ENCODE peak calls at places on chromosome 17, in eight cellular contexts. N, H, G, O, D, I, Q and Y are unnamed samples.

GRCh38 chr17:40553694-40554534 is 11.4 kb downstream of the CCR7 start:
- DNase-seq in O (peak; percentile 60), G (no peak), D (peak; percentile 62), H (peak; percentile 75), I (no peak), Q (peak; percentile 65), N (peak; percentile 40), Y (no peak)

GRCh38 chr17:44738214-44738906 is 20.4 kb upstream of the ADAM11 start:
- DNase-seq in Q (no peak), H (no peak), D (no peak), N (no peak), O (no peak), G (no peak), I (no peak), Y (no peak)

GRCh38 chr17:49579522-49579921 is 3.9 kb downstream of the NXPH3 start:
- DNase-seq in I (no peak), N (no peak), Q (no peak), O (no peak), H (no peak), D (no peak), G (no peak), Y (no peak)

GRCh38 chr17:45948498-45948880 is 50.6 kb upstream of the STH start:
- DNase-seq in G (no peak), Q (no peak), H (no peak), D (no peak), I (no peak), O (no peak), N (no peak), Y (no peak)

GRCh38 chr17:28577466-28577824 is 750 bp upstream of the ALDOC start:
- DNase-seq in G (no peak), D (no peak), I (no peak), O (no peak), N (no peak), H (no peak), Q (no peak), Y (no peak)

GRCh38 chr17:50183439-50184001 is 17.7 kb downstream of the SGCA start:
- DNase-seq in N (peak; percentile 56), Q (no peak), O (no peak), G (no peak), I (peak; percentile 72), D (no peak), H (no peak), Y (no peak)

GRCh38 chr17:67107811-67108210 is 63.5 kb downstream of the CACNG1 start:
- DNase-seq in N (no peak), D (no peak), O (no peak), H (no peak), Q (no peak), G (no peak), I (no peak), Y (no peak)

GRCh38 chr17:75937652-75938051 is 3.2 kb downstream of the FBF1 start:
- DNase-seq in H (no peak), Q (no peak), O (no peak), D (no peak), I (no peak), N (no peak), G (no peak), Y (no peak)

GRCh38 chr17:45345246-45345553 is 28.4 kb upstream of the MAP3K14 start:
- DNase-seq in O (no peak), G (no peak), Q (no peak), N (no peak), D (no peak), H (no peak), I (no peak), Y (no peak)

GRCh38 chr17:12709063-12709462 is 43.4 kb downstream of the MYOCD start:
- DNase-seq in I (no peak), H (no peak), D (no peak), N (no peak), O (no peak), G (no peak), Q (no peak), Y (no peak)

GRCh38 chr17:6496636-6497441 is 52.6 kb downstream of the PIMREG start:
- DNase-seq in N (no peak), H (no peak), D (no peak), O (no peak), I (no peak), Q (no peak), G (no peak), Y (no peak)

GRCh38 chr17:31573047-31573446 is 181.6 kb downstream of the RAB11FIP4 start:
- DNase-seq in H (no peak), D (no peak), I (no peak), Q (no peak), N (no peak), G (no peak), O (no peak), Y (no peak)

GRCh38 chr17:69539781-69540319 is 125.4 kb downstream of the MAP2K6 start:
- DNase-seq in N (peak; percentile 91), G (no peak), H (peak; percentile 4), D (no peak), Q (peak; percentile 32), I (no peak), O (no peak), Y (no peak)

GRCh38 chr17:78307887-78308633 is 51.8 kb downstream of the SOCS3 start:
- DNase-seq in I (no peak), Q (peak; percentile 64), D (no peak), H (no peak), O (no peak), G (no peak), N (no peak), Y (no peak)

GRCh38 chr17:79558573-79558900 is 52.3 kb downstream of the RBFOX3 start:
- DNase-seq in H (no peak), O (no peak), G (no peak), Q (no peak), I (no peak), N (no peak), D (no peak), Y (no peak)

GRCh38 chr17:44170499-44171201 is at the start of gene ASB16:
- DNase-seq in I (no peak), G (no peak), O (no peak), H (no peak), D (no peak), N (peak; percentile 33), Q (peak; percentile 74), Y (no peak)

GRCh38 chr17:82110298-82110697 is 12.3 kb upstream of the FASN start:
- DNase-seq in D (no peak), G (no peak), N (no peak), O (peak; percentile 48), H (no peak), I (no peak), Q (no peak), Y (no peak)

GRCh38 chr17:3038941-3039340 is 24.5 kb downstream of the OR1D5 start:
- DNase-seq in I (no peak), Q (no peak), G (no peak), O (no peak), D (peak; percentile 1), H (no peak), N (no peak), Y (no peak)
- TF ChIP-seq CTCF in I (no peak), Q (no peak), G (no peak), O (no peak), D (no peak), H (no peak), N (no peak), Y (no peak)

DNA sequence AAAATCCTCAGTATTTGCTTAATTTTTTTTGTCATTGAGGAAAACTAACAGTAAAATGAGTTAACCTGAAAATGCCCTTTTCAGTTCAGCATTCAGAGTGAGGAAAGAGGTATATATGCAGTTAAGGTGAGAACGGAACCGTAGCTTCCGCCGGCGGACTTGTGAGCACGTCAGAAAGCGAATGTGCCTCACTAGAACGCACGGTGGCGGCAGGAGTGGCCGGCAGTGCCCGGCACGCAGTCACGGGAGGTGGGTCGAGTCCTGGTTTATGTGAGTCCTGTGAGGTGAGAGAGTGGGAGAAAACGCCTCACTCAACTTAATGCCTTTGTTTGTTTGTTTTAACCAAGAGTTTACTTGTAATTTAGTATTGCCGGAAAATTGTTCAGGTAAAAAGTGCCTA is 6.1 kb downstream of the SEC14L1 start:
- DNase-seq in I (no peak), O (no peak), D (no peak), Q (peak; percentile 83), G (no peak), H (no peak), N (no peak), Y (no peak)
- TF ChIP-seq CTCF in I (no peak), O (no peak), D (no peak), Q (peak; percentile 29), G (no peak), H (no peak), N (no peak), Y (no peak)

DNA sequence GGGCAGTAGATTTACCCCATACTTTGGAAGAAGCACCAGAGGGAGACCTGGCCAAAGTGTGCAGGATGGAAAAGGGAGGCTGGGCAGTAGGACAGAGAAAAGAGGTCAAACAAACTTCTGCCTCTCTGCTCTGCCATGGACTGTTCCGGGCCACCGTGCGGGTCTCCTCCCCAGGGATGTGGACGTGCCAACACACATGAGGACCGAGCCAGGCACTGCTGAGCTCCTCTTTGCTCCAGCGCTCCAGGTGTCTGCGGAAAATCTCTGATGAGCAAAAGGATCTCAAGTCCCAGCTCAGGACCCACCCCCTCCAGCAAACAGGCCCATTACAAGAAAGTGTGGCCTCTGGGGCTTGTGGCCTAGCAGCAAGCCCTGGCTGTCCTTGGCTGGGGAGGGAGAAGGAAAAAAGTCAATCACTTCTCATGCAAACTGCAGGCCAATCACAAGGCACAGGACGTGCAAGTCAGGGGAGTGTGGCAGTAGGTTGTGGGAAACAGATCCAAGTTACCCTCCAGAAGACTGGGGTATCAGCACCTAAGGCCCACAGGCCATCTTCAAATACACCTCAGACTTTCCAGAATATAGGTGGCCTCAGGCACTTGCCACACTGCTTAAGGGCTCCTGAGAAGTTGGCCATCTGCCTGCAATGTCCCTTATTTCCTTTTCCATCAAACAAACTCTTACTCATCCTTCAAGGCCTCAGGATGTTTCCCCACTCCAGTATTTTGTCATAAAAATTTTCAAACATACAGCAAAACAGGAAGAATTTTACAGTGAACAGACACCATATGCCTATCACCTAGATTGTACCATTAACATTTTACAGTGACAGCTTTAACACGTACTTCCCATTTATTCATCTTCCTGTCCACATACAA is 35.9 kb upstream of the SREBF1 start:
- DNase-seq in H (no peak), I (peak; percentile 36), D (no peak), N (no peak), Q (peak; percentile 54), G (no peak), O (no peak), Y (no peak)
- TF ChIP-seq CTCF in H (no peak), I (no peak), D (no peak), N (no peak), Q (no peak), G (no peak), O (no peak), Y (no peak)

GRCh38 chr17:65198653-65199382 is 61.6 kb downstream of the RGS9 start:
- DNase-seq in N (peak; percentile 78), G (peak; percentile 6), Q (peak; percentile 15), D (peak; percentile 12), O (no peak), I (peak; percentile 29), H (peak; percentile 31), Y (no peak)

GRCh38 chr17:65195716-65196115 is 58.5 kb downstream of the RGS9 start:
- DNase-seq in H (no peak), I (no peak), Q (no peak), G (no peak), D (no peak), O (no peak), N (no peak), Y (no peak)

GRCh38 chr17:65194670-65195334 is 57.6 kb downstream of the RGS9 start:
- DNase-seq in O (no peak), D (no peak), I (no peak), N (no peak), Q (no peak), H (no peak), G (no peak), Y (no peak)

GRCh38 chr17:65193305-65194293 is 56.4 kb downstream of the RGS9 start:
- DNase-seq in D (no peak), H (no peak), Q (no peak), N (no peak), G (no peak), O (no peak), I (no peak), Y (no peak)

GRCh38 chr17:65196617-65197016 is 59.4 kb downstream of the RGS9 start:
- DNase-seq in D (no peak), Q (no peak), O (no peak), I (no peak), G (no peak), N (no peak), H (no peak), Y (no peak)
- TF ChIP-seq CTCF in D (no peak), Q (no peak), O (no peak), I (no peak), G (no peak), N (no peak), H (no peak), Y (no peak)